ENCODE peak calls at places on chromosomes 13 and 19, in ten cellular contexts. W, H, D, C, T, Q, N, R, L and V are unnamed samples.

GRCh38 chr13:92804346-92804745 is 422.3 kb upstream of the GPC6 start:
- DNase-seq in W (no peak), H (no peak), D (peak; percentile 32), C (peak; percentile 11), T (no peak), Q (no peak), N (no peak), R (no peak), L (peak; percentile 86), V (peak; percentile 54)

GRCh38 chr13:38483623-38484022 is 134.0 kb downstream of the UFM1 start:
- DNase-seq in W (no peak), H (no peak), D (no peak), C (no peak), T (no peak), Q (no peak), N (no peak), R (no peak), L (no peak), V (no peak)

GRCh38 chr19:3844596-3844995 is 24.2 kb downstream of the ZFR2 start:
- DNase-seq in W (no peak), H (no peak), D (no peak), C (no peak), T (no peak), Q (no peak), N (no peak), R (no peak), L (peak; percentile 80), V (peak; percentile 69)

GRCh38 chr13:86567119-86567518 is 767.9 kb upstream of the SLITRK6 start:
- DNase-seq in W (peak; percentile 3), H (no peak), D (no peak), C (no peak), T (no peak), Q (peak; percentile 23), N (no peak), R (no peak), L (no peak), V (no peak)

GRCh38 chr13:41407380-41407779 is 50.0 kb upstream of the RGCC start:
- DNase-seq in W (no peak), H (no peak), D (no peak), C (no peak), T (no peak), Q (no peak), N (no peak), R (no peak), L (peak; percentile 52), V (no peak)

GRCh38 chr13:33761744-33762143 is 56.2 kb upstream of the RFC3 start:
- DNase-seq in W (peak; percentile 15), H (peak; percentile 26), D (peak; percentile 11), C (no peak), T (no peak), Q (peak; percentile 24), N (no peak), R (no peak), L (peak; percentile 27), V (peak; percentile 52)

GRCh38 chr13:81986308-81986707 is 1645.4 kb upstream of the SPRY2 start:
- DNase-seq in W (no peak), H (no peak), D (no peak), C (no peak), T (no peak), Q (no peak), N (no peak), R (no peak), L (no peak), V (no peak)

GRCh38 chr13:70829748-70830147 is 721.5 kb upstream of the KLHL1 start:
- DNase-seq in W (no peak), H (no peak), D (no peak), C (no peak), T (no peak), Q (no peak), N (no peak), R (no peak), L (no peak), V (no peak)

GRCh38 chr13:29621841-29622240 is 26.4 kb upstream of the SLC7A1 start:
- DNase-seq in W (no peak), H (no peak), D (peak; percentile 80), C (no peak), T (no peak), Q (no peak), N (no peak), R (no peak), L (peak; percentile 46), V (no peak)

GRCh38 chr13:112867301-112867711 is 101.7 kb upstream of the MCF2L start:
- DNase-seq in W (no peak), H (no peak), D (no peak), C (no peak), T (no peak), Q (no peak), N (no peak), R (no peak), L (no peak), V (no peak)

GRCh38 chr13:113815151-113816058 is 48.5 kb downstream of the GAS6 start:
- DNase-seq in W (no peak), H (no peak), D (no peak), C (no peak), T (no peak), Q (no peak), N (no peak), R (no peak), L (no peak), V (no peak)

GRCh38 chr13:32947886-32948285 is 68.3 kb upstream of the KL start:
- DNase-seq in W (peak; percentile 69), H (no peak), D (no peak), C (no peak), T (no peak), Q (no peak), N (no peak), R (no peak), L (no peak), V (no peak)

GRCh38 chr13:32538234-32538620 is 368 bp downstream of the N4BP2L2 start:
- DNase-seq in W (peak; percentile 45), H (no peak), D (peak; percentile 52), C (peak; percentile 51), T (peak; percentile 44), Q (peak; percentile 40), N (no peak), R (no peak), L (peak; percentile 50), V (no peak)

GRCh38 chr13:90049989-90050671 is 1297.4 kb upstream of the MIR17HG start:
- DNase-seq in W (no peak), H (no peak), D (no peak), C (no peak), T (no peak), Q (no peak), N (no peak), R (no peak), L (no peak), V (no peak)

GRCh38 chr19:28239270-28239669 is 973.7 kb downstream of the UQCRFS1 start:
- DNase-seq in W (peak; percentile 12), H (peak; percentile 31), D (no peak), C (peak; percentile 21), T (no peak), Q (no peak), N (no peak), R (no peak), L (no peak), V (no peak)
- TF ChIP-seq CTCF in W (peak; percentile 45), H (no peak), D (peak; percentile 52), C (peak; percentile 16), T (no peak), Q (no peak), N (no peak), R (no peak), L (no peak), V (peak; percentile 16)

GRCh38 chr19:31235806-31236205 is 113.4 kb downstream of the TSHZ3 start:
- DNase-seq in W (no peak), H (no peak), D (no peak), C (no peak), T (no peak), Q (no peak), N (no peak), R (no peak), L (no peak), V (no peak)
- H3K4me3 ChIP-seq in W (no peak overlapping the region), H (no peak overlapping the region), D (no peak overlapping the region), C (no peak overlapping the region), T (no peak overlapping the region), Q (no peak overlapping the region), N (no peak overlapping the region), R (no peak overlapping the region), L (no peak overlapping the region), V (no peak overlapping the region)

GRCh38 chr19:20051841-20052768 is 12.8 kb upstream of the ZNF682 start:
- DNase-seq in W (peak; percentile 86), H (no peak), D (peak; percentile 99), C (peak; percentile 99), T (peak; percentile 98), Q (peak; percentile 98), N (peak; percentile 95), R (peak; percentile 84), L (peak; percentile 99), V (peak; percentile 99)
- TF ChIP-seq CTCF in W (no peak), H (no peak), D (peak; percentile 6), C (no peak), T (no peak), Q (peak; percentile 44), N (peak; percentile 35), R (no peak), L (peak; percentile 2), V (no peak)

DNA sequence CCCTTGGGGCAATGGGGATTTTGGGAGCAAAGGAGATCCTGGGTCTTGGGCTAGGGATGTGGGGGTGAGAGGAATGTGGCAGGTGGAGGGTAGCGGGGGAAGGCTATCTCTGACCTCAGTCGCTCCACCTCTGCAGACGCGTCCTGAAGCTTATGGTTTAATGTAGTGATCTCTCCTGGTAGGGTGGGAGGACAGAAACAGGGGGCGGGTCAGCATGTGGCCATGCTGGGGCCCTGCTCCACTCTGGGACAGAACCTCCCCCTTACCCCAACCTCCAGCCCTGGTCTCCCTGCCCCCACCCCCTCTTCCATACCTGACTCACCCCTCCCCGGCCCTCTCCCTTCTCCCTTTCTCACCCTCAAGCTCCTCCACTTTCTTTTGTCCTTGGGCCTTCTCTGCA is 1.4 kb downstream of the BST2 start:
- DNase-seq in W (no peak), H (no peak), D (no peak), C (no peak), T (no peak), Q (no peak), N (no peak), R (no peak), L (no peak), V (no peak)
- H3K4me3 ChIP-seq in W (no peak overlapping the region), H (no peak overlapping the region), D (no peak overlapping the region), C (no peak overlapping the region), T (peak overlapping the region; percentile 44), Q (no peak overlapping the region), N (no peak overlapping the region), R (no peak overlapping the region), L (no peak overlapping the region), V (no peak overlapping the region)

DNA sequence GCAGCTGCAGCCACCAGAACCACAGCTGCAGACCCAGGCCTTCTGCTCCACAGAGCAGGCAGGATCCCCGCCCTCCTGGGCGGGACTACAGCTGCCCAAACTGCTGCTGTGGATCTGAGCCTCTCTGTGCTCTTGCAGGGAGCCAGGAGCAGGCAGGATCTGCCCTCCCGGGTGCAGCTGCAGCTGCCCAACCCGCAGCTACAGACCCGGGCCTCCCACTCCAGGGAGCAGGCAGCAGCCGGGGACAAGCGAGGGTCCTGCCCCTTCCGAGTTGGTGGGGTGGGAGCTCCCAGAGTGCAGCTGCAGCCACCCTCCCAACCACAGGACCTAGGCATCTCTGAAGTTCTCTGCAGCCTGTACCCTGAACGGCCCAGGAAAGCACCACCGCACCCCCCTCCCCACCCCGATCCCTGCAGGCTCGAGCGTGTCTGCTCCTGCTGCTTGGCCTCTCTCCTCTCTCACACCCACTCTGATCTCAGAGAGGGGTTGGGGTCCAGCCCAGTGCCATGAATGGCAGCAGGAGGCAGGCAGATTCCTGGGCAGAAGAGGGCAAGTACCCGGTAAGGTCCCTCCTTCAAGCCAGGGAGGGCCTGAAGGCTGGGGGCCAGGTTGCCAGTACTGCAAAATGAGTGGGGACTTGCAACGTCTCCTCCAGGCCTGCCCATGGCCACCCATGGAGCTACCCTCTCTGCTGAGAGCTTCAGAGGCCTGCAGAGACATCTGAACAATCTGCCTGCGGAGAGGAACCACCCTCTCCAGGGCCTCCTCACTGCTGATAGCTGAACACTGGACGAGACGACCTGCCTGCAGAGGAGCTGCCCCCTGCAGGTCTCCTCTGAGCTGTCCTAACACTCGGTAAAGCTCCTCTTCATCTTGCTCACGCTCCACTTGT is 16.4 kb upstream of the EMP3 start:
- DNase-seq in W (no peak), H (peak; percentile 56), D (no peak), C (peak; percentile 46), T (no peak), Q (no peak), N (no peak), R (no peak), L (no peak), V (no peak)
- TF ChIP-seq CTCF in W (no peak), H (peak; percentile 42), D (peak; percentile 70), C (peak; percentile 30), T (no peak), Q (no peak), N (no peak), R (no peak), L (peak; percentile 34), V (peak; percentile 46)